ENCODE peak calls at places on chromosomes 3 and 15, in five cellular contexts. Z, P, D, W and S are unnamed samples.

GRCh38 chr15:95840004-95840403 is 490.5 kb upstream of the NR2F2 start:
- DNase-seq in P (no peak), D (peak; percentile 47), W (no peak), Z (peak; percentile 87), S (no peak)

GRCh38 chr15:50192164-50192563 is 10.2 kb downstream of the SLC27A2 start:
- DNase-seq in D (no peak), Z (no peak), W (no peak), P (no peak), S (no peak)

GRCh38 chr3:98534168-98534567 is 2.4 kb downstream of the GPR15 start:
- DNase-seq in P (no peak), W (no peak), Z (no peak), D (no peak), S (no peak)

GRCh38 chr15:48672206-48672605 is 26.7 kb upstream of the FBN1 start:
- DNase-seq in W (no peak), P (no peak), Z (no peak), D (no peak), S (no peak)

GRCh38 chr3:150180349-150180748 is 209.7 kb upstream of the PFN2 start:
- DNase-seq in Z (no peak), D (no peak), W (no peak), P (no peak), S (no peak)

GRCh38 chr15:93882779-93883178 is 348.6 kb upstream of the MCTP2 start:
- DNase-seq in D (no peak), P (no peak), W (no peak), Z (no peak), S (no peak)

GRCh38 chr3:111072016-111072891 is 638 bp downstream of the NECTIN3 start:
- DNase-seq in Z (peak; percentile 83), D (peak; percentile 41), P (peak; percentile 51), W (no peak), S (peak; percentile 35)

GRCh38 chr3:172024679-172025078 is 14.7 kb upstream of the FNDC3B start:
- DNase-seq in D (no peak), Z (no peak), P (no peak), W (no peak), S (no peak)

GRCh38 chr15:44501768-44502366 is 35.1 kb upstream of the EIF3J start:
- DNase-seq in P (peak; percentile 69), W (no peak), Z (no peak), D (no peak), S (no peak)

GRCh38 chr15:64586259-64586658 is 125.9 kb downstream of the ZNF609 start:
- DNase-seq in P (no peak), Z (no peak), W (no peak), D (no peak), S (no peak)

GRCh38 chr15:62124176-62124952 is 40.7 kb downstream of the C2CD4B start:
- DNase-seq in Z (no peak), W (peak; percentile 49), D (no peak), P (no peak), S (no peak)